ENCODE peak calls at places on chromosomes 6 and 20, in five cellular contexts. V, I, M, P and N are unnamed samples.

GRCh38 chr6:150549007-150549406 is 50.7 kb upstream of the PLEKHG1 start:
- DNase-seq in I (no peak), M (no peak), V (no peak), P (no peak), N (no peak)

GRCh38 chr20:10611357-10611756 is 62.4 kb downstream of the JAG1 start:
- DNase-seq in I (peak; percentile 41), V (no peak), M (peak; percentile 58), P (no peak), N (peak; percentile 51)

GRCh38 chr20:21719592-21720214 is 14.2 kb downstream of the PAX1 start:
- DNase-seq in I (peak; percentile 67), P (no peak), V (no peak), M (peak; percentile 78), N (peak; percentile 68)

GRCh38 chr6:46023216-46023915 is 7.7 kb upstream of the CLIC5 start:
- DNase-seq in I (no peak), P (peak; percentile 56), V (no peak), M (no peak), N (no peak)

GRCh38 chr6:163355471-163355991 is 59.0 kb upstream of the QKI start:
- DNase-seq in P (no peak), I (peak; percentile 93), V (no peak), M (no peak), N (peak; percentile 88)

GRCh38 chr6:111997078-111997862 is 56.6 kb upstream of the CCN6 start:
- DNase-seq in V (peak; percentile 79), I (peak; percentile 74), M (peak; percentile 65), P (peak; percentile 76), N (peak; percentile 87)

GRCh38 chr20:49510562-49511117 is 28.2 kb upstream of the KCNB1 start:
- DNase-seq in M (no peak), V (peak; percentile 79), P (peak; percentile 64), I (no peak), N (peak; percentile 25)

GRCh38 chr6:158044525-158044888 is 62.8 kb downstream of the SYNJ2 start:
- DNase-seq in M (no peak), V (no peak), I (no peak), P (no peak), N (no peak)

GRCh38 chr6:31490115-31490873 is 7.7 kb upstream of the MICB start:
- DNase-seq in I (no peak), M (no peak), V (no peak), P (no peak), N (no peak)

GRCh38 chr6:47206626-47207025 is 103.1 kb downstream of the TNFRSF21 start:
- DNase-seq in P (no peak), M (no peak), I (no peak), V (no peak), N (no peak)

GRCh38 chr6:16728513-16729182 is 32.6 kb downstream of the ATXN1 start:
- DNase-seq in V (no peak), I (no peak), M (no peak), P (no peak), N (no peak)

GRCh38 chr6:151087861-151088598 is 151.7 kb upstream of the AKAP12 start:
- DNase-seq in P (no peak), M (peak; percentile 27), I (no peak), V (peak; percentile 63), N (peak; percentile 11)

GRCh38 chr6:36302227-36302976 is 32.5 kb downstream of the PNPLA1 start:
- DNase-seq in M (peak; percentile 90), P (peak; percentile 54), V (peak; percentile 82), I (peak; percentile 92), N (peak; percentile 93)

GRCh38 chr6:145155411-145155810 is 579.9 kb downstream of the EPM2A start:
- DNase-seq in V (no peak), I (no peak), P (no peak), M (no peak), N (no peak)

GRCh38 chr6:155026366-155027045 is 31.4 kb downstream of the TIAM2 start:
- DNase-seq in V (peak; percentile 13), I (peak; percentile 61), M (peak; percentile 80), P (peak; percentile 52), N (peak; percentile 72)

GRCh38 chr20:19274412-19275015 is 62.1 kb downstream of the SLC24A3 start:
- DNase-seq in M (no peak), P (no peak), V (peak; percentile 86), I (no peak), N (no peak)

DNA sequence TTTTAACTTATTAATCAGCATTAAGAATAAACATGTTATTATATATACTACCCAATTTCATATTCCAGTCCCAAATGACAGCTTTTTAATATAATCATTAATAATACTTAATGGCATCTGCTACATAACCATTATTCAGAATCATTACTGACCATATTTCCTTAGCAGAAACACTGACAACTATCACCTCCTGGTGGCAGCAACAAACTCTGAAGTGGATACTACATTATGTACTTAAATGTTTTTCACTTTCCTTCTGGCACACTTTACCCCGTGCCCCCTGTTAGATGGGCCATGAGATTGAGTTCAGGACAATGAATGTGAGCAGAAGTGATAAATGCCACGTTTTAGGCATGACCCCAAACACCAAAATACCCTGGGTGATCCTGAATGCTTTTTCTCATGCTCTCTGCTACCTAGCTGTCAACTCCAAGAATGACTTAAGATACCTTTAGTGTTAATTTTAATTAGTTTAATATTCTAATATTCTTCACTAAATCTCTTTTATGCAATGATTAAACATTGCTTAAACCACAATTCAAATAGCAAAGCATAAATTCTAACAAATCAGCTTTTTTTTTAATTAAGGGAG is 77.1 kb downstream of the LMBRD1 start:
- DNase-seq in P (no peak), V (no peak), I (peak; percentile 46), M (peak; percentile 19), N (peak; percentile 17)
- TF ChIP-seq CTCF in P (no peak), V (no peak), I (peak; percentile 8), M (peak; percentile 32), N (no peak)

DNA sequence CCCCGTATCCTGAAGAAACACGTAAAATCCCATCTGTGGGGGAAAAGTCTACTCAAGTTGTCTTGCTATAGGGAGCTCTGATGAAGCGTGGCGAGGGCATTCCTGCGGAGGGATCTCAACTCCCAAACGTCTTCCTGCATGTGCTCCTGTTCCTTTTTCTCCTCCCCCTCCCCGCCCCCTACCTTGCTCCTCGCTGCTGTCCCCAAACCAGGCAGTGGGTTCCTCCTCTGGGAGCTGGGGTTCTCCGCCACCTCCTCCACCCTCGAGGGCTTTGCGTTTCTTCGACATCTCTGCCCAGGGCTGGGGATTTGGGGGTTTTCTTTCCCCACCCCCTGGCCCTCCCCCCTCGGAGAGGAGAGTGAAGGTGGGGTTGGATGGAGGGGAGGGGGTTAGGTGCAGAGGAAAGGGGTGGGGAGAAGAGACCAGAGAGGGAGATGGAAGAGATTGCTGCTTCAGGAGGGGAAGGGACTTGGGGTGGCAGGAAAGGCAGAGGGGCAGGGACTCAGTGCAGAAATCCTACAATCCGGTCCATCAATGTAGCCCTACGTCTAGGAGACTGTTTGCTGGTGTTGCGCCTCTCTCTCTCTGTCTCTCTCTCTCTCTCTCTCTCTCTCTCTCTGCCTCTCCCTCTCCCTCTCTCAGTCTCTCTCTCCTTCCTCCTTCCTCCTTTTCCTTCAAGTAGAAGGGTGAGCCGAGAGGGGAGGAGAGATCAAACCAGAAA is 181.6 kb downstream of the TBXT start:
- DNase-seq in I (no peak), V (peak; percentile 31), P (no peak), M (peak; percentile 80), N (no peak)
- H3K4me3 ChIP-seq in I (no peak overlapping the region), V (peak overlapping the region; percentile 67), P (peak overlapping the region; percentile 53), M (peak overlapping the region; percentile 89), N (no peak overlapping the region)

GRCh38 chr20:31844737-31845299 is 586 bp downstream of the FOXS1 start:
- DNase-seq in M (no peak), I (no peak), V (no peak), P (no peak), N (no peak)

GRCh38 chr20:31846793-31847138 is 1.4 kb upstream of the FOXS1 start:
- DNase-seq in P (no peak), V (no peak), M (no peak), I (no peak), N (no peak)

GRCh38 chr20:31843881-31844280 is 1.5 kb downstream of the FOXS1 start:
- DNase-seq in P (no peak), M (no peak), I (no peak), V (no peak), N (no peak)

GRCh38 chr20:31843288-31843687 is 2.1 kb downstream of the FOXS1 start:
- DNase-seq in M (no peak), I (no peak), P (no peak), V (no peak), N (no peak)

GRCh38 chr20:31845300-31845863 is at the start of gene FOXS1:
- DNase-seq in I (peak; percentile 17), M (no peak), P (no peak), V (no peak), N (no peak)
- TF ChIP-seq POLR2A in I (no peak), M (no peak), P (peak; percentile 17), V (no peak), N (no peak)

DNA sequence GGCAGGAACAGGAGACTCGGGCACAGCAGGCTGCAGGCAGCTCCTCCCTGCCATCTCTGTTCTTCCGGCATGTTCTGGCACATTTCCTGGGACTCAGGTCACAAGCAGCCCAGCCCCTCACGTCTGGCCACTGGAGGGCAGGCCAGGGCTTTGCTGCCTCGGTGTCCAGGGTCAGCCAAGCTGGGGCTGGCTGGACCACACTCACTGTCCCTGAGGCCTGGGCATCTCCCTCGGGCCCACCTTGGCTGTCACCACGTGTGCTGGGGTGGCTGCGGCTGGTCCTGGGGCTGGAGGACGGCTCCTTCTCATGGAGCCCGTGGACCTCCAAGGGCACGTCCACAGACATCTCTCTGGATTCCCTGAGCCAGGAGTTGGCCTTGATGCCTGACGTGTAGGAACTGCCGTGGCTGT is 18.5 kb downstream of the FRMD1 start:
- DNase-seq in P (no peak), V (peak; percentile 68), I (no peak), M (peak; percentile 57), N (no peak)
- TF ChIP-seq CTCF in P (peak; percentile 42), V (peak; percentile 20), I (no peak), M (peak; percentile 30), N (peak; percentile 7)

GRCh38 chr20:668638-669037 is 7.0 kb downstream of the SCRT2 start:
- DNase-seq in I (no peak), M (no peak), P (no peak), V (no peak), N (peak; percentile 59)
- H3K4me3 ChIP-seq in I (no peak overlapping the region), M (no peak overlapping the region), P (no peak overlapping the region), V (no peak overlapping the region), N (no peak overlapping the region)

GRCh38 chr6:143515766-143516355 is 4.3 kb upstream of the FUCA2 start:
- DNase-seq in V (no peak), I (no peak), P (no peak), M (no peak), N (no peak)

GRCh38 chr6:143513410-143513809 is 1.9 kb upstream of the FUCA2 start:
- DNase-seq in M (peak; percentile 18), V (no peak), P (no peak), I (no peak), N (peak; percentile 71)

GRCh38 chr6:143507358-143508145 is 4.0 kb downstream of the FUCA2 start:
- DNase-seq in V (no peak), P (no peak), I (no peak), M (no peak), N (no peak)

GRCh38 chr6:143514996-143515760 is 3.7 kb upstream of the FUCA2 start:
- DNase-seq in I (no peak), P (no peak), M (no peak), V (no peak), N (no peak)

GRCh38 chr6:143510991-143511891 is at the start of gene FUCA2:
- DNase-seq in P (peak; percentile 68), I (peak; percentile 81), V (peak; percentile 96), M (peak; percentile 84), N (peak; percentile 90)
- TF ChIP-seq POLR2A in P (peak; percentile 33), I (peak; percentile 88), V (peak; percentile 57), M (peak; percentile 39), N (peak; percentile 56)

GRCh38 chr20:4519530-4519929 is 202.2 kb upstream of the PRND start:
- DNase-seq in M (peak; percentile 50), I (peak; percentile 24), V (no peak), P (no peak), N (peak; percentile 46)
- TF ChIP-seq CTCF in M (peak; percentile 24), I (peak; percentile 63), V (no peak), P (no peak), N (peak; percentile 76)